ENCODE peak calls at places on chromosomes 5 and 9, in seven cellular contexts. A is T follicular helper cell; E is Caco-2; J is sigmoid colon; I is stimulated activated CD8-positive, alpha-beta memory T cell treated with anti-CD3 and anti-CD28 coated beads, Interleukin-4, amount 100 ng/mL, for 1 hour; Z is activated CD8-positive, alpha-beta memory T cell treated with anti-CD3 and anti-CD28 coated beads, Interleukin-2, amount 10 ng/mL, durations not matched to agents 7 days and 5 days; T is foreskin fibroblast. C is an unnamed sample.

GRCh38 chr5:88883566-88884434 is 816 bp upstream of the MEF2C start:
- DNase-seq in Z (no peak), A (no peak), J (peak), E (peak), I (no peak), T (peak), C (peak)

GRCh38 chr5:153959134-153959957 is 79.4 kb downstream of the FAM114A2 start:
- DNase-seq in A (no peak), J (no peak), Z (no peak), E (peak), T (peak), I (no peak), C (peak)

GRCh38 chr9:109242751-109243150 is 75.7 kb upstream of the FRRS1L start:
- DNase-seq in A (no peak), E (no peak), T (no peak), I (no peak), J (no peak), Z (no peak), C (no peak)

GRCh38 chr5:122778157-122778556 is 3.3 kb downstream of the SNX2 start:
- DNase-seq in T (no peak), E (no peak), Z (no peak), A (no peak), I (no peak), J (no peak), C (no peak)

GRCh38 chr5:172725785-172726184 is 45.2 kb downstream of the DUSP1 start:
- DNase-seq in E (no peak), A (no peak), Z (no peak), T (no peak), I (no peak), J (no peak), C (no peak)

GRCh38 chr9:109826554-109826953 is 46.6 kb downstream of the PALM2AKAP2 start:
- DNase-seq in I (no peak), A (no peak), T (no peak), J (no peak), Z (no peak), E (no peak), C (no peak)

GRCh38 chr9:77161966-77162365 is 15.4 kb upstream of the VPS13A start:
- DNase-seq in J (no peak), T (no peak), A (no peak), E (no peak), I (no peak), Z (no peak), C (no peak)

GRCh38 chr9:135248721-135249120 is 161.3 kb downstream of the OLFM1 start:
- DNase-seq in T (no peak), E (no peak), Z (no peak), A (no peak), I (no peak), J (peak), C (peak)

GRCh38 chr5:66582499-66582898 is 13.7 kb upstream of the MAST4 start:
- DNase-seq in A (no peak), I (no peak), E (no peak), J (no peak), T (no peak), Z (no peak), C (no peak)

GRCh38 chr5:90421136-90421535 is 11.6 kb upstream of the CETN3 start:
- DNase-seq in T (no peak), J (no peak), E (peak), I (no peak), A (no peak), Z (no peak), C (no peak)

GRCh38 chr5:40791715-40792139 is 6.4 kb downstream of the PRKAA1 start:
- DNase-seq in E (no peak), T (no peak), J (no peak), I (no peak), A (no peak), Z (no peak), C (no peak)

GRCh38 chr9:35664531-35665470 is at the start of gene ARHGEF39:
- DNase-seq in A (peak), J (peak), E (peak), Z (peak), T (peak), I (peak), C (peak)

GRCh38 chr5:170572453-170572852 is 68.6 kb downstream of the KCNIP1 start:
- DNase-seq in E (no peak), I (no peak), Z (peak), A (no peak), J (no peak), T (no peak), C (no peak)

GRCh38 chr5:144289277-144289676 is 118.6 kb downstream of the KCTD16 start:
- DNase-seq in T (no peak), E (no peak), Z (no peak), A (no peak), J (no peak), I (no peak), C (no peak)

GRCh38 chr5:168364738-168365550 is 73.5 kb downstream of the WWC1 start:
- DNase-seq in A (no peak), T (peak), E (peak), I (no peak), J (no peak), Z (no peak), C (no peak)

GRCh38 chr9:78865757-78866156 is 568.8 kb downstream of the PSAT1 start:
- DNase-seq in E (no peak), J (no peak), I (no peak), T (no peak), Z (no peak), A (no peak), C (no peak)

GRCh38 chr5:172658869-172659513 is 17.9 kb downstream of the NEURL1B start:
- DNase-seq in I (no peak), A (no peak), T (no peak), E (no peak), J (peak), Z (no peak), C (peak)

GRCh38 chr5:78549043-78549442 is 99.5 kb downstream of the LHFPL2 start:
- DNase-seq in Z (no peak), A (no peak), T (no peak), E (no peak), J (peak), I (no peak), C (peak)

GRCh38 chr9:76542360-76542759 is 83.4 kb downstream of the GCNT1 start:
- DNase-seq in E (peak), Z (no peak), J (no peak), A (no peak), I (no peak), T (no peak), C (no peak)

GRCh38 chr5:171272996-171273970 is 35.8 kb upstream of the TLX3 start:
- DNase-seq in T (no peak), I (no peak), Z (peak), J (no peak), E (peak), A (no peak), C (no peak)

GRCh38 chr9:94916956-94917355 is 190.5 kb downstream of the AOPEP start:
- DNase-seq in T (no peak), Z (no peak), I (no peak), E (peak), J (no peak), A (no peak), C (no peak)

GRCh38 chr9:6034954-6035353 is 19.5 kb upstream of the RANBP6 start:
- DNase-seq in Z (no peak), J (no peak), I (no peak), A (no peak), E (no peak), T (no peak), C (no peak)

GRCh38 chr5:169422087-169422486 is 121.1 kb upstream of the SLIT3 start:
- DNase-seq in T (no peak), A (no peak), E (no peak), J (no peak), I (no peak), Z (no peak), C (no peak)

GRCh38 chr5:14779975-14780374 is 91.6 kb downstream of the ANKH start:
- DNase-seq in A (no peak), E (no peak), T (no peak), J (no peak), I (no peak), Z (no peak), C (no peak)

GRCh38 chr5:155402927-155403645 is 389.5 kb downstream of the KIF4B start:
- DNase-seq in A (no peak), J (no peak), I (no peak), E (no peak), T (no peak), Z (no peak), C (no peak)

GRCh38 chr5:96595300-96596090 is 66.7 kb upstream of the CAST start:
- DNase-seq in J (no peak), A (no peak), T (no peak), Z (no peak), I (no peak), E (peak), C (no peak)

GRCh38 chr9:127058645-127059021 is 63.8 kb downstream of the ANGPTL2 start:
- DNase-seq in I (no peak), E (no peak), T (peak), Z (no peak), A (no peak), J (no peak), C (no peak)

GRCh38 chr9:31519826-31520225 is 864.6 kb upstream of the ACO1 start:
- DNase-seq in Z (no peak), I (no peak), A (no peak), T (peak), E (no peak), J (no peak), C (no peak)

GRCh38 chr5:74446673-74447337 is 193.7 kb downstream of the ENC1 start:
- DNase-seq in I (no peak), T (no peak), Z (no peak), E (no peak), J (no peak), A (no peak), C (no peak)

GRCh38 chr9:100725376-100725775 is 147.5 kb downstream of the CAVIN4 start:
- DNase-seq in A (no peak), I (no peak), E (no peak), T (no peak), J (no peak), Z (no peak), C (no peak)

C was measured in psoas muscle.